ENCODE peak calls at places on chromosomes 2 and 18, in nine cellular contexts. One of them, this sample, is unnamed.
A peak's percentile ranks its signal among the peaks of the same experiment; 100 is the strongest.

GRCh38 chr18:57898506-57899124 is 95.5 kb upstream of the ATP8B1 start:
- DNase-seq in fibroblast of mammary gland: peak; percentile 92
- DNase-seq in pancreas: no peak
- DNase-seq in activated T-helper 1 cell treated with anti-CD3 and anti-CD28 coated beads, Interleukin-2, amount 50 U/mL, for 16 hours: no peak
- DNase-seq in endothelial cell: no peak
- DNase-seq in cardiac muscle cell: no peak
- DNase-seq in hippocampal formation: no peak
- DNase-seq in T-helper 9 cell: no peak
- DNase-seq in stimulated activated CD8-positive, alpha-beta memory T cell treated with anti-CD3 and anti-CD28 coated beads, Interleukin-15, amount 100 ng/mL, for 4 hours: no peak
- DNase-seq in this sample: no peak

GRCh38 chr2:180519276-180519675 is 461.1 kb upstream of the UBE2E3 start:
- DNase-seq in fibroblast of mammary gland: peak; percentile 84
- DNase-seq in pancreas: no peak
- DNase-seq in activated T-helper 1 cell treated with anti-CD3 and anti-CD28 coated beads, Interleukin-2, amount 50 U/mL, for 16 hours: no peak
- DNase-seq in endothelial cell: no peak
- DNase-seq in cardiac muscle cell: no peak
- DNase-seq in hippocampal formation: no peak
- DNase-seq in T-helper 9 cell: no peak
- DNase-seq in stimulated activated CD8-positive, alpha-beta memory T cell treated with anti-CD3 and anti-CD28 coated beads, Interleukin-15, amount 100 ng/mL, for 4 hours: no peak
- DNase-seq in this sample: no peak

GRCh38 chr2:44479127-44479887 is 117.6 kb downstream of the CAMKMT start:
- DNase-seq in fibroblast of mammary gland: peak; percentile 88
- DNase-seq in pancreas: no peak
- DNase-seq in activated T-helper 1 cell treated with anti-CD3 and anti-CD28 coated beads, Interleukin-2, amount 50 U/mL, for 16 hours: no peak
- DNase-seq in endothelial cell: peak; percentile 41
- DNase-seq in cardiac muscle cell: peak; percentile 83
- DNase-seq in hippocampal formation: peak; percentile 93
- DNase-seq in T-helper 9 cell: no peak
- DNase-seq in stimulated activated CD8-positive, alpha-beta memory T cell treated with anti-CD3 and anti-CD28 coated beads, Interleukin-15, amount 100 ng/mL, for 4 hours: no peak
- DNase-seq in this sample: peak; percentile 56

GRCh38 chr2:211745295-211746097 is 793.1 kb downstream of the ERBB4 start:
- DNase-seq in fibroblast of mammary gland: peak; percentile 59
- DNase-seq in pancreas: no peak
- DNase-seq in activated T-helper 1 cell treated with anti-CD3 and anti-CD28 coated beads, Interleukin-2, amount 50 U/mL, for 16 hours: no peak
- DNase-seq in endothelial cell: peak; percentile 55
- DNase-seq in cardiac muscle cell: peak; percentile 83
- DNase-seq in hippocampal formation: peak; percentile 60
- DNase-seq in T-helper 9 cell: no peak
- DNase-seq in stimulated activated CD8-positive, alpha-beta memory T cell treated with anti-CD3 and anti-CD28 coated beads, Interleukin-15, amount 100 ng/mL, for 4 hours: no peak
- DNase-seq in this sample: peak; percentile 73

GRCh38 chr2:178268435-178268834 is 74.1 kb downstream of the OSBPL6 start:
- DNase-seq in fibroblast of mammary gland: peak; percentile 28
- DNase-seq in pancreas: no peak
- DNase-seq in activated T-helper 1 cell treated with anti-CD3 and anti-CD28 coated beads, Interleukin-2, amount 50 U/mL, for 16 hours: no peak
- DNase-seq in endothelial cell: no peak
- DNase-seq in cardiac muscle cell: no peak
- DNase-seq in hippocampal formation: no peak
- DNase-seq in T-helper 9 cell: no peak
- DNase-seq in stimulated activated CD8-positive, alpha-beta memory T cell treated with anti-CD3 and anti-CD28 coated beads, Interleukin-15, amount 100 ng/mL, for 4 hours: no peak
- DNase-seq in this sample: no peak

GRCh38 chr2:37326285-37326684 is 1.7 kb upstream of the PRKD3 start:
- DNase-seq in fibroblast of mammary gland: peak; percentile 91
- DNase-seq in pancreas: no peak
- DNase-seq in activated T-helper 1 cell treated with anti-CD3 and anti-CD28 coated beads, Interleukin-2, amount 50 U/mL, for 16 hours: no peak
- DNase-seq in endothelial cell: no peak
- DNase-seq in cardiac muscle cell: no peak
- DNase-seq in hippocampal formation: peak; percentile 55
- DNase-seq in T-helper 9 cell: no peak
- DNase-seq in stimulated activated CD8-positive, alpha-beta memory T cell treated with anti-CD3 and anti-CD28 coated beads, Interleukin-15, amount 100 ng/mL, for 4 hours: no peak
- DNase-seq in this sample: no peak

GRCh38 chr2:241340621-241341163 is 15.4 kb upstream of the FARP2 start:
- DNase-seq in fibroblast of mammary gland: no peak
- DNase-seq in pancreas: no peak
- DNase-seq in activated T-helper 1 cell treated with anti-CD3 and anti-CD28 coated beads, Interleukin-2, amount 50 U/mL, for 16 hours: no peak
- DNase-seq in endothelial cell: no peak
- DNase-seq in cardiac muscle cell: no peak
- DNase-seq in hippocampal formation: no peak
- DNase-seq in T-helper 9 cell: no peak
- DNase-seq in stimulated activated CD8-positive, alpha-beta memory T cell treated with anti-CD3 and anti-CD28 coated beads, Interleukin-15, amount 100 ng/mL, for 4 hours: no peak
- DNase-seq in this sample: no peak

GRCh38 chr2:141522702-141523101 is 608.1 kb downstream of the LRP1B start:
- DNase-seq in fibroblast of mammary gland: no peak
- DNase-seq in pancreas: no peak
- DNase-seq in activated T-helper 1 cell treated with anti-CD3 and anti-CD28 coated beads, Interleukin-2, amount 50 U/mL, for 16 hours: no peak
- DNase-seq in endothelial cell: no peak
- DNase-seq in cardiac muscle cell: peak; percentile 27
- DNase-seq in hippocampal formation: no peak
- DNase-seq in T-helper 9 cell: no peak
- DNase-seq in stimulated activated CD8-positive, alpha-beta memory T cell treated with anti-CD3 and anti-CD28 coated beads, Interleukin-15, amount 100 ng/mL, for 4 hours: no peak
- DNase-seq in this sample: no peak

GRCh38 chr2:237244976-237245646 is 159.4 kb downstream of the COPS8 start:
- DNase-seq in fibroblast of mammary gland: peak; percentile 95
- DNase-seq in pancreas: no peak
- DNase-seq in activated T-helper 1 cell treated with anti-CD3 and anti-CD28 coated beads, Interleukin-2, amount 50 U/mL, for 16 hours: no peak
- DNase-seq in endothelial cell: no peak
- DNase-seq in cardiac muscle cell: no peak
- DNase-seq in hippocampal formation: peak; percentile 18
- DNase-seq in T-helper 9 cell: no peak
- DNase-seq in stimulated activated CD8-positive, alpha-beta memory T cell treated with anti-CD3 and anti-CD28 coated beads, Interleukin-15, amount 100 ng/mL, for 4 hours: no peak
- DNase-seq in this sample: no peak

GRCh38 chr2:7730449-7730848 is 813.2 kb downstream of the RNF144A start:
- DNase-seq in fibroblast of mammary gland: no peak
- DNase-seq in pancreas: no peak
- DNase-seq in activated T-helper 1 cell treated with anti-CD3 and anti-CD28 coated beads, Interleukin-2, amount 50 U/mL, for 16 hours: no peak
- DNase-seq in endothelial cell: no peak
- DNase-seq in cardiac muscle cell: no peak
- DNase-seq in hippocampal formation: no peak
- DNase-seq in T-helper 9 cell: peak; percentile 13
- DNase-seq in stimulated activated CD8-positive, alpha-beta memory T cell treated with anti-CD3 and anti-CD28 coated beads, Interleukin-15, amount 100 ng/mL, for 4 hours: no peak
- DNase-seq in this sample: no peak

GRCh38 chr2:141468746-141469145 is 662.1 kb downstream of the LRP1B start:
- DNase-seq in fibroblast of mammary gland: no peak
- DNase-seq in pancreas: no peak
- DNase-seq in activated T-helper 1 cell treated with anti-CD3 and anti-CD28 coated beads, Interleukin-2, amount 50 U/mL, for 16 hours: no peak
- DNase-seq in endothelial cell: no peak
- DNase-seq in cardiac muscle cell: no peak
- DNase-seq in hippocampal formation: no peak
- DNase-seq in T-helper 9 cell: no peak
- DNase-seq in stimulated activated CD8-positive, alpha-beta memory T cell treated with anti-CD3 and anti-CD28 coated beads, Interleukin-15, amount 100 ng/mL, for 4 hours: no peak
- DNase-seq in this sample: no peak

GRCh38 chr2:20635698-20636584 is 15.0 kb downstream of the HS1BP3 start:
- DNase-seq in fibroblast of mammary gland: peak; percentile 82
- DNase-seq in pancreas: peak; percentile 91
- DNase-seq in activated T-helper 1 cell treated with anti-CD3 and anti-CD28 coated beads, Interleukin-2, amount 50 U/mL, for 16 hours: no peak
- DNase-seq in endothelial cell: peak; percentile 97
- DNase-seq in cardiac muscle cell: peak; percentile 88
- DNase-seq in hippocampal formation: peak; percentile 77
- DNase-seq in T-helper 9 cell: no peak
- DNase-seq in stimulated activated CD8-positive, alpha-beta memory T cell treated with anti-CD3 and anti-CD28 coated beads, Interleukin-15, amount 100 ng/mL, for 4 hours: no peak
- DNase-seq in this sample: peak; percentile 93

GRCh38 chr18:52451851-52452250 is 111.9 kb downstream of the DCC start:
- DNase-seq in fibroblast of mammary gland: no peak
- DNase-seq in pancreas: no peak
- DNase-seq in activated T-helper 1 cell treated with anti-CD3 and anti-CD28 coated beads, Interleukin-2, amount 50 U/mL, for 16 hours: no peak
- DNase-seq in endothelial cell: no peak
- DNase-seq in cardiac muscle cell: peak; percentile 8
- DNase-seq in hippocampal formation: no peak
- DNase-seq in T-helper 9 cell: no peak
- DNase-seq in stimulated activated CD8-positive, alpha-beta memory T cell treated with anti-CD3 and anti-CD28 coated beads, Interleukin-15, amount 100 ng/mL, for 4 hours: no peak
- DNase-seq in this sample: no peak